ENCODE peak calls at places on chromosomes 3 and 15, in five cellular contexts. One of them, this sample, is unnamed. For H3K27me3, the result is how much of the 10 kb centered on the place peaks cover.

GRCh38 chr3:193391902-193392301 is 13.3 kb upstream of the ATP13A5 start:
- DNase-seq in aorta: no peak
- DNase-seq in esophagus squamous epithelium: no peak
- DNase-seq in right cardiac atrium: no peak
- DNase-seq in osteoblast: no peak
- DNase-seq in this sample: no peak

GRCh38 chr15:25177955-25178801 is 223.4 kb downstream of the SNRPN start:
- DNase-seq in aorta: peak
- DNase-seq in esophagus squamous epithelium: no peak
- DNase-seq in right cardiac atrium: peak
- DNase-seq in osteoblast: peak
- DNase-seq in this sample: peak

GRCh38 chr3:184620101-184620798 is 58.7 kb downstream of the EPHB3 start:
- DNase-seq in aorta: no peak
- DNase-seq in esophagus squamous epithelium: no peak
- DNase-seq in right cardiac atrium: no peak
- DNase-seq in osteoblast: peak
- DNase-seq in this sample: no peak

GRCh38 chr15:57472861-57473260 is 96.6 kb downstream of the CGNL1 start:
- DNase-seq in aorta: no peak
- DNase-seq in esophagus squamous epithelium: no peak
- DNase-seq in right cardiac atrium: no peak
- DNase-seq in osteoblast: peak
- DNase-seq in this sample: no peak

GRCh38 chr15:55909036-55909811 is 84.2 kb downstream of the NEDD4 start:
- DNase-seq in aorta: no peak
- DNase-seq in esophagus squamous epithelium: no peak
- DNase-seq in right cardiac atrium: no peak
- DNase-seq in osteoblast: peak
- DNase-seq in this sample: no peak

GRCh38 chr3:31008986-31009385 is 114.5 kb upstream of the GADL1 start:
- DNase-seq in aorta: no peak
- DNase-seq in esophagus squamous epithelium: no peak
- DNase-seq in right cardiac atrium: no peak
- DNase-seq in osteoblast: no peak
- DNase-seq in this sample: no peak

GRCh38 chr3:26406636-26407035 is 215.9 kb upstream of the LRRC3B start:
- DNase-seq in aorta: no peak
- DNase-seq in esophagus squamous epithelium: no peak
- DNase-seq in right cardiac atrium: no peak
- DNase-seq in osteoblast: no peak
- DNase-seq in this sample: no peak

GRCh38 chr15:86183765-86184491 is 104.3 kb downstream of the AGBL1 start:
- DNase-seq in aorta: no peak
- DNase-seq in esophagus squamous epithelium: no peak
- DNase-seq in right cardiac atrium: no peak
- DNase-seq in osteoblast: no peak
- DNase-seq in this sample: no peak

GRCh38 chr3:118941236-118941635 is 93.4 kb downstream of the IGSF11 start:
- DNase-seq in aorta: no peak
- DNase-seq in esophagus squamous epithelium: no peak
- DNase-seq in right cardiac atrium: no peak
- DNase-seq in osteoblast: no peak
- DNase-seq in this sample: no peak

GRCh38 chr3:142850395-142851023 is 38.4 kb downstream of the PCOLCE2 start:
- DNase-seq in aorta: no peak
- DNase-seq in esophagus squamous epithelium: no peak
- DNase-seq in right cardiac atrium: no peak
- DNase-seq in osteoblast: peak
- DNase-seq in this sample: no peak

GRCh38 chr15:89396723-89397652 is 62.4 kb upstream of the POLG start:
- DNase-seq in aorta: peak
- DNase-seq in esophagus squamous epithelium: no peak
- DNase-seq in right cardiac atrium: no peak
- DNase-seq in osteoblast: no peak
- DNase-seq in this sample: no peak

GRCh38 chr15:89395996-89396395 is 61.4 kb upstream of the POLG start:
- DNase-seq in aorta: peak
- DNase-seq in esophagus squamous epithelium: no peak
- DNase-seq in right cardiac atrium: no peak
- DNase-seq in osteoblast: no peak
- DNase-seq in this sample: no peak

GRCh38 chr15:89399070-89399389 is 64.4 kb upstream of the POLG start:
- DNase-seq in aorta: no peak
- DNase-seq in esophagus squamous epithelium: no peak
- DNase-seq in right cardiac atrium: no peak
- DNase-seq in osteoblast: peak
- DNase-seq in this sample: no peak

GRCh38 chr15:89399390-89400120 is 64.9 kb upstream of the POLG start:
- DNase-seq in aorta: peak
- DNase-seq in esophagus squamous epithelium: no peak
- DNase-seq in right cardiac atrium: no peak
- DNase-seq in osteoblast: peak
- DNase-seq in this sample: no peak

GRCh38 chr15:89397653-89398023 is 63.0 kb upstream of the POLG start:
- DNase-seq in aorta: no peak
- DNase-seq in esophagus squamous epithelium: no peak
- DNase-seq in right cardiac atrium: no peak
- DNase-seq in osteoblast: no peak
- DNase-seq in this sample: no peak
- H3K27me3 ChIP-seq in aorta: under half
- H3K27me3 ChIP-seq in esophagus squamous epithelium: under half
- H3K27me3 ChIP-seq in right cardiac atrium: under half
- H3K27me3 ChIP-seq in osteoblast: half or more
- H3K27me3 ChIP-seq in this sample: under half

GRCh38 chr15:100759698-100760356 is 119.8 kb upstream of the ALDH1A3 start:
- DNase-seq in aorta: peak
- DNase-seq in esophagus squamous epithelium: no peak
- DNase-seq in right cardiac atrium: no peak
- DNase-seq in osteoblast: peak
- DNase-seq in this sample: peak
- H3K4me3 ChIP-seq in aorta: no peak
- H3K4me3 ChIP-seq in esophagus squamous epithelium: no peak
- H3K4me3 ChIP-seq in right cardiac atrium: no peak
- H3K4me3 ChIP-seq in osteoblast: no peak
- H3K4me3 ChIP-seq in this sample: no peak

DNA sequence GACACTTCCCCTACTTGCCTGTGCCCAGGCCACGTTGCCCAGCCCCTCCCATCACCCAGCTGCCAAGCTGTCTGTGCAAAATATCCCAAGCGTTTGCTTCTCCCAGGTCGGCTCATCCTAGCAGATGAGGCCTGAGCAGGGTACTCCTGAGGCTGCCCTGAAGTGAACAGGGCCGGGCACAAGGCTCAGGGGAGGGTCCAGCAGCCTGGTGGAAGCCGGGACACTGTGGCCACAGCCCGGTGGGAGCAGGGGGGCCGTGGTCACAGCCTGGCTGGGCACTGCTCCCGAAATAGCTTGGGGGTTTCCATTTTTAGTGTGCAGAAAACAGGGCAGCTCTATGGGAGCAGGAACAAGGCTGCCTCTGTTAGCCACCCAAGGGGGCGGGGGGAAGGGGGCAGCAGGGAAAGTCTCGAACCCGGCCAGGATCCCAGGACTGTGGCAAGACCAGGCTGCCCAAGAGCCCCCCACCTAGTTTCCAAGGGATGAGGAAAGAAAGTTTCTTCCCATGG is 3.4 kb downstream of the PLXNB1 start:
- DNase-seq in aorta: no peak
- DNase-seq in esophagus squamous epithelium: no peak
- DNase-seq in right cardiac atrium: peak
- DNase-seq in osteoblast: peak
- DNase-seq in this sample: no peak
- H3K27ac ChIP-seq in aorta: no peak
- H3K27ac ChIP-seq in esophagus squamous epithelium: peak
- H3K27ac ChIP-seq in right cardiac atrium: peak
- H3K27ac ChIP-seq in osteoblast: no peak
- H3K27ac ChIP-seq in this sample: peak

GRCh38 chr15:74218172-74218885 is 15.7 kb upstream of the STRA6 start:
- DNase-seq in aorta: no peak
- DNase-seq in esophagus squamous epithelium: no peak
- DNase-seq in right cardiac atrium: no peak
- DNase-seq in osteoblast: no peak
- DNase-seq in this sample: no peak
- H3K27me3 ChIP-seq in aorta: under half
- H3K27me3 ChIP-seq in esophagus squamous epithelium: under half
- H3K27me3 ChIP-seq in right cardiac atrium: under half
- H3K27me3 ChIP-seq in osteoblast: under half
- H3K27me3 ChIP-seq in this sample: under half

GRCh38 chr15:92653836-92654524 is 1.6 kb downstream of the FAM174B start:
- DNase-seq in aorta: no peak
- DNase-seq in esophagus squamous epithelium: no peak
- DNase-seq in right cardiac atrium: no peak
- DNase-seq in osteoblast: no peak
- DNase-seq in this sample: no peak
- H3K4me3 ChIP-seq in aorta: no peak
- H3K4me3 ChIP-seq in esophagus squamous epithelium: no peak
- H3K4me3 ChIP-seq in right cardiac atrium: no peak
- H3K4me3 ChIP-seq in osteoblast: no peak
- H3K4me3 ChIP-seq in this sample: no peak

DNA sequence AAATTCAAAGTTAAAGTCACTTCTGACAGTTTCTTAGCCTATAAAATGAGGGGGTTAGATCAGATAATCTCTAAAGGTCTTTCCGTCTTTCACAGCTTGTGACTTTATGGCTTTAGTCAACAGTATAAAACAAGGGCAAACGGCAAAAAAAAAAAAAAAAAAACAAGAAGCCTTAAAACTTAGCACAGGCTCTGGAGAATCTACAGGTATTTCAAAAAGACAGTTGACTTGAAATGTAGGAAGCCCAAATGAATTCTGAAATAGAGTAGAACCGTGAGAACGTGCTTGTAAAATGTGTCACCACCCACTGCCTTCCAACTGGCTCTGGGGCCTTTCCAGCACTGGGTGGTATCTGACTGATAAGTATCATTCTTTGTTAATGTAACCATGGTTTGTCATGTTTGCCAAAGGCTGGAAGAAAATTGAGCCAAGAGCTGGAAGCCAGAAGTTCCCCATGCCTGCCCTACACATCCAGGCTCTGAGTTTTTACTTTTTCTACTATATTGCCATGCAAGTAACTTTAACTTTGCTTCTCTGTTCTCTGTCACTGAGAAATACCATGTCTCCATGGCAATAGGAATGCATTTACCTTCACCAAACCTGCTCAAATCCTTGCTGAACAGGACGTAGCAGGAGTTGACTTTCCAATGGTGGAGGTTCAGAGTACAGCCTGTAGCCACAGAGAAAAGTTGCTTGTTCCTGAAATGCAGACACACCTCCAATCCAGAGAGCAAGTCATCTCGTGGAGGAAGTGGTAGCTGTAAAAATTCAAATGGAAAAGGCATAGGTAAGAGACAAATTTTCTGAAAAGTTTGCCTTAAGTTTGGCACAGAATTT is 35.8 kb upstream of the THSD4 start:
- DNase-seq in aorta: peak
- DNase-seq in esophagus squamous epithelium: no peak
- DNase-seq in right cardiac atrium: peak
- DNase-seq in osteoblast: peak
- DNase-seq in this sample: no peak
- H3K27ac ChIP-seq in aorta: peak
- H3K27ac ChIP-seq in esophagus squamous epithelium: no peak
- H3K27ac ChIP-seq in right cardiac atrium: no peak
- H3K27ac ChIP-seq in osteoblast: peak
- H3K27ac ChIP-seq in this sample: no peak

This sample was measured in vagina.